ENCODE peak calls at places on chromosomes 1 and 21, in five cellular contexts. Q is GM10248, T is Peyer's patch, U is cardiac fibroblast, N is dorsolateral prefrontal cortex. P is an unnamed sample.
A peak's percentile ranks its signal among the peaks of the same experiment; 100 is the strongest.

GRCh38 chr1:19072285-19072981 is 116.0 kb upstream of the IFFO2 start:
- DNase-seq in Q (no peak), T (no peak), U (no peak), N (no peak), P (no peak)

GRCh38 chr1:11285883-11286734 is 13.1 kb downstream of the UBIAD1 start:
- DNase-seq in Q (no peak), T (no peak), U (peak; percentile 46), N (no peak), P (no peak)

GRCh38 chr1:53368314-53369033 is 40.6 kb upstream of the LRP8 start:
- DNase-seq in Q (no peak), T (no peak), U (no peak), N (peak; percentile 37), P (peak; percentile 33)

GRCh38 chr1:218374972-218375371 is 29.8 kb downstream of the TGFB2 start:
- DNase-seq in Q (no peak), T (no peak), U (peak; percentile 73), N (no peak), P (no peak)

GRCh38 chr1:924619-925323 is 1.0 kb downstream of the SAMD11 start:
- DNase-seq in Q (no peak), T (no peak), U (peak; percentile 35), N (no peak), P (no peak)

GRCh38 chr1:241531195-241532172 is 694 bp upstream of the KMO start:
- DNase-seq in Q (no peak), T (no peak), U (peak; percentile 90), N (no peak), P (no peak)

GRCh38 chr1:117146570-117147340 is 25.2 kb upstream of the TRIM45 start:
- DNase-seq in Q (no peak), T (no peak), U (peak; percentile 87), N (no peak), P (no peak)

GRCh38 chr1:24216254-24216653 is 29.2 kb upstream of the IFNLR1 start:
- DNase-seq in Q (no peak), T (no peak), U (no peak), N (peak; percentile 76), P (no peak)

GRCh38 chr1:3588395-3588794 is 22.9 kb downstream of the MEGF6 start:
- DNase-seq in Q (no peak), T (no peak), U (no peak), N (no peak), P (no peak)

GRCh38 chr21:31878831-31879230 is 6.0 kb downstream of the HUNK start:
- DNase-seq in Q (no peak), T (no peak), U (no peak), N (no peak), P (no peak)

GRCh38 chr1:42117214-42117613 is 36.0 kb upstream of the GUCA2B start:
- DNase-seq in Q (no peak), T (no peak), U (no peak), N (no peak), P (no peak)

GRCh38 chr21:18370292-18370691 is 33.3 kb downstream of the TMPRSS15 start:
- DNase-seq in Q (no peak), T (no peak), U (no peak), N (no peak), P (no peak)
- TF ChIP-seq CTCF in Q (no peak), T (no peak), U (no peak), N (no peak), P (no peak)

GRCh38 chr1:25874209-25874608 is 1.3 kb downstream of the PAQR7 start:
- DNase-seq in Q (no peak), T (no peak), U (no peak), N (no peak), P (no peak)
- TF ChIP-seq CTCF in Q (no peak), T (no peak), U (no peak), N (no peak), P (no peak)

DNA sequence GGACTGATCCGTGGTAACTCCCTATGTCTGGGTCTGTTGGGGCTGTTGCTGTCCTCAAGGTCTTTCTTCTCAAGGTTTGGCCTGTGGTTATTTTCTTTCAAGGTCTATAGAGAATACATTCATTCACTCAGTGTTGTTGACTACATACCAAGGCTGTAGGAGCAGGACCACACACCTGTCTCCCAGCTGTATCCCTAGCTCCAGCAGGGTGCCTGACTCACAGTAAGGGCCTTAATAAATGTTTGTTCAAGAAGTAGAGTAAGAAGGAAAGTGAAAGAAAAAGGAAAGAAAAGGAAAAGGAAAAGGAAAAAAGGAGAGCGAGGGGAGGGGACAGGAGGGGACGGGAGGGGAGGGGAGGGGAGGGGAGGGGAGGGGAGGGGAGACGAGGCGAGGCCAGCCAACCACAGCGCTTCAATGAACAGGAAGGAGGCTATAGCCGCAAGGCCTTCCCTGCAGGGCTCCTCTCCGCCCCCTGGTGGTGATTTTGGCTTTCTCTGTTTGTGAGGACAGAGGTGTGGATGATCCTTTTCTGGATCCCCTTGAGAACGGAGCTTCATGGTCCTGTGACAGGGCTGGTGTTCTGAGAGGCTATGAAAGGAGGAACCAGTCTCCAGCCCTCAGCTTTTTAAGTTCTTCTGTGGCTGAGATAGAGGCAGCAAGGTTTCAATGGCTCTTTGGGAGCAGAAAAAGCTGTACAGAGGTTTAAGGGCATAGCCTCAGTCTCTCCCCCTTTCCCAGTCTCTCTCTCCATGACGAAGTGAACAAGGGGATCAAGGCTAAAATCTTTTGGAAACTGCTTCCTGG is 30.6 kb upstream of the LCE5A start:
- DNase-seq in Q (peak; percentile 43), T (peak; percentile 47), U (peak; percentile 41), N (no peak), P (no peak)
- TF ChIP-seq CTCF in Q (peak; percentile 38), T (peak; percentile 57), U (peak; percentile 62), N (peak; percentile 16), P (peak; percentile 14)

DNA sequence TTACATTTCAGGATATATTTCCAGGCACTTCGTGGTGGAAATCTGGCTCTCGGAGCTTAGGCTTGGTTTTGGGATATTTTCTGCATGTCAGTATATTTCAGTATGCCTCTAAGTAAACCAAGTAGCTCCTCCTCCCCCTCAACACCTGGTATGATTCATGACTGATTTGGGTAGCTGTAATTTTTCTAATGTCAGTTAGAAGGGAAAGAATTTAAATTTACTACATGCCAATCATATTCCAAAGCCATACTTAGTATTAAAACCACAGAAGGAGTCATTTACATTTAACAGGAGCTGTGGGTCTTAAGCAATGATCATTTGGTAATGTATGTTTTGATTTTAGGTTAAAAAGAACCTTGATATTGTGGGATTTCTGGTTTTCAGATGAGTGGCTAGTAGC is 40.6 kb downstream of the ST6GALNAC3 start:
- DNase-seq in Q (no peak), T (no peak), U (no peak), N (no peak), P (no peak)
- TF ChIP-seq CTCF in Q (no peak), T (no peak), U (no peak), N (no peak), P (no peak)

GRCh38 chr1:34113887-34114286 is 51.1 kb downstream of the CSMD2 start:
- DNase-seq in Q (no peak), T (no peak), U (peak; percentile 18), N (no peak), P (no peak)
- TF ChIP-seq CTCF in Q (peak; percentile 31), T (peak; percentile 40), U (peak; percentile 4), N (peak; percentile 43), P (peak; percentile 51)

DNA sequence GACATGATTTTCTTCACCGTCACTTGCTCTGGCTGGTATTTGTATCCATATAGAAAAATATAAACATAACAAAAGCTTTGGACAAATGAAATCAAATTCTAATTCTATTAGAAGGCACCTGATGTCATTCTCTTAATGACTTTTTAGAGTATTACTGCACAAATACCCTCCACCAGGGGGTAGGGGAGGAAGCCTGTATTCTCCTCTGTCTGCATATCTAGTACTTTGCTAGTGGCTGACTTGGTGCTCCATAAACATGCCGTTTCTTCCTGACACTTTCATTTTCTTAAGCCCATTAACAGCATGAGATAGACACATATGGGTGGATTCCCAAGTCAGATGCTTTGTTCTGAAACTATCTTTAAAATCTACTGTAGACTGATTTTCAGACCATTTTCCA is 20.6 kb upstream of the KCNJ15 start:
- DNase-seq in Q (no peak), T (no peak), U (no peak), N (no peak), P (no peak)
- TF ChIP-seq CTCF in Q (no peak), T (no peak), U (peak; percentile 16), N (no peak), P (no peak)

GRCh38 chr1:235933483-235934116 is 66.9 kb upstream of the LYST start:
- DNase-seq in Q (no peak), T (no peak), U (no peak), N (no peak), P (no peak)
- TF ChIP-seq CTCF in Q (no peak), T (no peak), U (no peak), N (no peak), P (no peak)

GRCh38 chr1:48652334-48652733 is 124.4 kb downstream of the BEND5 start:
- DNase-seq in Q (no peak), T (no peak), U (no peak), N (no peak), P (no peak)
- TF ChIP-seq CTCF in Q (no peak), T (no peak), U (no peak), N (no peak), P (no peak)

GRCh38 chr1:193260056-193260750 is 73.8 kb upstream of the B3GALT2 start:
- DNase-seq in Q (no peak), T (no peak), U (no peak), N (no peak), P (no peak)
- TF ChIP-seq CTCF in Q (no peak), T (no peak), U (no peak), N (no peak), P (no peak)

DNA sequence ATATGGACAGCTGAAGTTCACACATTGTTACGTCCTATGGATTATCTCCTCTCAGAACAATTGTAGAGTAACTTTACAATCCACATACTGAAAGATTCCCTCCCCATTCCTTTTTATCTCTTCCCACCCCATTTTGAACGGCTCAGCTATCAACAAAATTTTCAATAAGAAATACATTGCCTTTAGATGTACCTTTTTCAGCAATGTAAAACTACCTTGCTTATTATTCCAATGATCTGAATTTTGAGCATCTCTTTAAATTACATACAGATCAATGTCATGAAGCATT is 503.7 kb downstream of the SMYD3 start:
- DNase-seq in Q (no peak), T (no peak), U (no peak), N (no peak), P (no peak)
- TF ChIP-seq CTCF in Q (no peak), T (no peak), U (no peak), N (no peak), P (peak; percentile 34)